ENCODE peak calls at places on chromosomes 16 and 17, in four cellular contexts. T is WTC11, D is K562, J is SK-N-SH. L is an unnamed sample.

GRCh38 chr17:21239680-21240374 is 13.4 kb downstream of the NATD1 start:
- DNase-seq in T (peak), D (peak), J (peak), L (peak)

GRCh38 chr16:68190099-68190498 is 45.8 kb downstream of the ESRP2 start:
- DNase-seq in T (no peak), D (no peak), J (no peak), L (no peak)

GRCh38 chr17:83195330-83196087 is 116.1 kb downstream of the METRNL start:
- DNase-seq in T (no peak), D (peak), J (no peak), L (no peak)

GRCh38 chr17:79835953-79836951 is 3.0 kb downstream of the CBX4 start:
- DNase-seq in T (peak), D (peak), J (no peak), L (no peak)

GRCh38 chr17:63293310-63293709 is 152.8 kb downstream of the CYB561 start:
- DNase-seq in T (no peak), D (no peak), J (no peak), L (no peak)

GRCh38 chr17:49146620-49147306 is 14.2 kb downstream of the B4GALNT2 start:
- DNase-seq in T (no peak), D (no peak), J (no peak), L (peak)

GRCh38 chr16:86050111-86050510 is 151.1 kb downstream of the IRF8 start:
- DNase-seq in T (no peak), D (no peak), J (no peak), L (no peak)

GRCh38 chr16:81500833-81501521 is 56.4 kb downstream of the CMIP start:
- DNase-seq in T (no peak), D (no peak), J (no peak), L (no peak)

GRCh38 chr17:29291163-29291752 is 2.7 kb downstream of the NUFIP2 start:
- DNase-seq in T (no peak), D (no peak), J (peak), L (peak)

DNA sequence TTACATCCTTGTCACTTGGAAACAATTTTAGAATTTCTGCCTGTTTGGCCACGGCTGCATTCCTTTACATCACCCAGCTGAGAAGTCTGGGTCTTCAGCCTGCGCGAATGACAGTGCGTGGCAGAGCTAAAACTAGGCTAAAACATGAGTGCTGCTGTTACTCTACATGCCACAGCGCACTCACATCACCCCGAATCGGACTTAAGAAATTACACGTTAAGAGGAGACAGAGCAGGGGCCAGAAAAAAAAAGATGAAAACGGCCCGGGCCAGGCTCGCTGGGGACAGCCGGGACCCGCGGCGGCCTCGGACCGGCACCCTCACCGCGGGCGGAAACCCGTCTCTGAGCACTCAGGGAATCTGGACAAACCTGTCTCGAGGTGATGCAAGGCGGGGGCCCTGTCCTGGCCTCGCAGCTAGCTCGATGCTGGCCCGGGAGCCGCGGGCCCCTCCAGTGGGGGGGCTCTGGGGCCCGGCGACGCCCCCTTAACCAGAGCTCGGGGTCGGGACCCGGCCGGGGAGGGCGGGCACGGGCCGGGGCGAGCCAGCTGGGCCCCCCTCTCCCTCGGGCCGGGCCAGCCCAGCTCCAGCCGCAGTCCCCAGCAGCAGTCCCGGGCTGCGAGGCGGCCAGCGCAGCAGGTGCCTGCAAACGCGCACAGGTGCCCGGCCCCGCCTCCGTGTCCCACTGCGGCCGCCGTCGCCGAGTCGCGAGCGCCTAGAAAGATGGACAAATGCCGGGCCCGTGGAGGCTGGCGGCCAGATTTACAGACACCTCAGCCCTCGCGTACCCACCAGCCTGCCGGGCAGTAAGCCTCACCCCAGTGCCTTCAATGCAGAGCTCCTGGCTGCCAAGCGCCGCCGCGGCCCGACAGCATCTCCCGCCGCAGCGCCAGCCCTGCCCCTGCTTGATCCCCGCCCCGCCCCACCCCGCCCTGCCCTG is at the start of gene AKTIP:
- DNase-seq in T (peak), D (peak), J (peak), L (no peak)
- TF ChIP-seq FOXJ3 in T (no peak), D (no peak), J (no peak), L (no peak)

GRCh38 chr16:20928774-20929411 is 28.3 kb downstream of the LYRM1 start:
- DNase-seq in T (no peak), D (no peak), J (no peak), L (no peak)
- TF ChIP-seq FOXJ3 in T (no peak), D (no peak), J (no peak), L (no peak)

GRCh38 chr17:6422654-6423241 is 12.2 kb downstream of the AIPL1 start:
- DNase-seq in T (no peak), D (no peak), J (no peak), L (no peak)

GRCh38 chr17:6420173-6420641 is 14.7 kb downstream of the AIPL1 start:
- DNase-seq in T (peak), D (peak), J (no peak), L (no peak)

GRCh38 chr17:6425407-6425806 is 9.5 kb downstream of the AIPL1 start:
- DNase-seq in T (no peak), D (no peak), J (no peak), L (no peak)

GRCh38 chr17:6423931-6424330 is 11.0 kb downstream of the AIPL1 start:
- DNase-seq in T (no peak), D (no peak), J (no peak), L (no peak)

GRCh38 chr17:6421700-6422604 is 13.0 kb downstream of the AIPL1 start:
- DNase-seq in T (peak), D (peak), J (peak), L (peak)
- TF ChIP-seq FOXJ3 in T (no peak), D (no peak), J (no peak), L (no peak)

GRCh38 chr17:46026815-46027125 is 27.7 kb downstream of the STH start:
- DNase-seq in T (no peak), D (no peak), J (no peak), L (no peak)
- TF ChIP-seq FOXJ3 in T (no peak), D (no peak), J (no peak), L (no peak)

L was measured in HepG2.